ENCODE peak calls at places on chromosomes 6 and 20, in four cellular contexts. R is IMR-90, O is GM12864, K is heart left ventricle. V is an unnamed sample.

GRCh38 chr6:105821027-105821426 is 265.1 kb upstream of the PRDM1 start:
- DNase-seq in O (no peak), R (no peak), K (no peak), V (no peak)

GRCh38 chr6:106256201-106256968 is 69.2 kb downstream of the ATG5 start:
- DNase-seq in K (no peak), R (peak), O (no peak), V (no peak)

GRCh38 chr6:20816126-20816525 is 281.9 kb downstream of the CDKAL1 start:
- DNase-seq in O (no peak), K (no peak), R (no peak), V (no peak)

GRCh38 chr6:139967497-139967896 is 593.0 kb upstream of the CITED2 start:
- DNase-seq in R (peak), K (no peak), O (no peak), V (no peak)

GRCh38 chr20:17859616-17860232 is 108.9 kb downstream of the SNX5 start:
- DNase-seq in R (no peak), K (no peak), O (no peak), V (no peak)

GRCh38 chr6:79705456-79705995 is 74.4 kb downstream of the SH3BGRL2 start:
- DNase-seq in O (no peak), R (no peak), K (no peak), V (no peak)

GRCh38 chr20:45311589-45312211 is 3.6 kb upstream of the MATN4 start:
- DNase-seq in O (no peak), K (peak), R (peak), V (peak)

GRCh38 chr20:13338097-13338661 is 117.1 kb downstream of the ISM1 start:
- DNase-seq in K (no peak), R (no peak), O (no peak), V (no peak)

GRCh38 chr6:39243809-39244208 is 14.5 kb upstream of the KCNK5 start:
- DNase-seq in R (no peak), K (no peak), O (no peak), V (no peak)

GRCh38 chr6:161011509-161012480 is 20.2 kb downstream of the MAP3K4 start:
- DNase-seq in O (no peak), K (no peak), R (peak), V (no peak)

GRCh38 chr6:41356838-41357237 is 21.4 kb downstream of the NCR2 start:
- DNase-seq in R (no peak), K (no peak), O (no peak), V (no peak)

GRCh38 chr20:25217161-25218108 is 21.9 kb downstream of the ENTPD6 start:
- DNase-seq in O (no peak), R (no peak), K (no peak), V (no peak)

GRCh38 chr20:21835042-21835441 is 129.6 kb downstream of the PAX1 start:
- DNase-seq in R (no peak), O (no peak), K (no peak), V (no peak)

GRCh38 chr6:90103056-90103793 is 193.4 kb downstream of the BACH2 start:
- DNase-seq in R (no peak), K (no peak), O (peak), V (no peak)

GRCh38 chr6:148671085-148671484 is 75.7 kb upstream of the UST start:
- DNase-seq in R (no peak), K (no peak), O (no peak), V (no peak)

GRCh38 chr6:89281779-89282246 is 33.3 kb downstream of the GABRR2 start:
- DNase-seq in O (peak), R (peak), K (no peak), V (no peak)

GRCh38 chr20:43915209-43916072 is 789 bp downstream of the TOX2 start:
- DNase-seq in O (no peak), K (no peak), R (peak), V (no peak)

GRCh38 chr20:1010659-1011058 is 8.5 kb upstream of the RSPO4 start:
- DNase-seq in O (peak), K (no peak), R (no peak), V (no peak)

GRCh38 chr20:58297394-58297793 is 12.1 kb upstream of the RAB22A start:
- DNase-seq in K (no peak), R (no peak), O (no peak), V (no peak)

GRCh38 chr20:38284893-38285444 is 19.0 kb upstream of the BPI start:
- DNase-seq in R (no peak), O (no peak), K (no peak), V (no peak)

GRCh38 chr6:14804001-14804401 is 441.9 kb upstream of the JARID2 start:
- DNase-seq in K (no peak), R (no peak), O (no peak), V (no peak)

GRCh38 chr6:32529697-32530429 is at the start of gene HLA-DRB5:
- DNase-seq in R (no peak), K (no peak), O (peak), V (no peak)

GRCh38 chr20:9532069-9532809 is 17.8 kb downstream of the LAMP5 start:
- DNase-seq in K (no peak), O (no peak), R (no peak), V (no peak)

GRCh38 chr20:23009636-23010035 is 25.5 kb upstream of the SSTR4 start:
- DNase-seq in K (no peak), O (no peak), R (no peak), V (no peak)

GRCh38 chr6:35287671-35288396 is 9.8 kb upstream of the DEF6 start:
- DNase-seq in R (peak), K (no peak), O (no peak), V (no peak)

GRCh38 chr20:42741906-42742305 is 447.8 kb downstream of the PTPRT start:
- DNase-seq in K (no peak), R (no peak), O (no peak), V (no peak)

GRCh38 chr6:169190144-169190584 is 63.5 kb downstream of the THBS2 start:
- DNase-seq in O (no peak), K (peak), R (peak), V (no peak)

GRCh38 chr20:34922654-34923381 is 32.8 kb downstream of the GSS start:
- DNase-seq in O (no peak), K (no peak), R (peak), V (no peak)

GRCh38 chr6:1290805-1291204 is 21.1 kb upstream of the FOXQ1 start:
- DNase-seq in O (no peak), R (no peak), K (no peak), V (no peak)

GRCh38 chr6:33663727-33664449 is 42.8 kb downstream of the ITPR3 start:
- DNase-seq in R (no peak), K (peak), O (no peak), V (no peak)

GRCh38 chr6:33667072-33667471 is 44.4 kb downstream of the UQCC2 start:
- DNase-seq in O (no peak), R (no peak), K (peak), V (no peak)

GRCh38 chr6:33664506-33665057 is 43.5 kb downstream of the ITPR3 start:
- DNase-seq in O (no peak), K (no peak), R (no peak), V (no peak)

GRCh38 chr6:33667776-33668175 is 43.7 kb downstream of the UQCC2 start:
- DNase-seq in R (no peak), O (no peak), K (peak), V (no peak)

DNA sequence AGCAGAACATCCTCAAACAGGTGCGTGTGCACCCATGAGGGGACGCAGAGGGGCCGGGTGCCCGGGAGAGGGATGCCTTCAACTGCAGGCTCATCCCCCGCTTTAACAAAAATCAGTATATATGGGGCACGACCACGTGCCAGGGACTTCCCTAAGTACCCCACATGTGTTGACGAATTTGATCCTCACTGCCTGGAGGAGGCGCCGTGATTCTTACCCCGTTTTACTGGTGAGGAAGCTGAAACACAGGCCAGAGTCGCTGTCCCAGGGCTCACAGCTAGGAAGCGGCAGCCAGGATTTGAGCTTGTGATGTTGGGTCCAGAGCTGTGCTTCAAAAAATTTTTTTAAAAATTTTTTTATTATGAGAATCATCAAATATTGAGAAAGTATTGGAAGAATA is 44.8 kb downstream of the ITPR3 start:
- DNase-seq in O (no peak), K (peak), R (no peak), V (no peak)
- TF ChIP-seq CTCF in O (no peak), K (no peak), R (no peak), V (no peak)

DNA sequence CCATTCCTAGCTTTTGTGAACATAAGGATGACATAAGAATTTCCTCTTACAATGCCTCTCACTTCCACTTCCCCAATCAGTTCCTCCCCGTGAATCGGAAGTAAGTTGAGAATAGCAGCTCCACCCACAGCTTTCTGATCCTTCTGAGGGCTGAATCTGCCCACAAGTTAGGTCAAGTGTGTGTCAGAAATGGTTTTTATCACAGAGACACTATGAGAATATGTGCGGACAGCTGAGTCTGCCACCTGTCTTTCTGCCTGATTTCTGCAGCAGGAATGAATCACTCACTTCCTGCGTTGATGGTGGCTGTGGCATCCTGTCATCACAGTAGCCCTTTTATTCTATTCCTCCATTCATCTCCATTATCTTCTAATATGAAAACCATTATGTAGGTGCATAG is 70.2 kb downstream of the RIN2 start:
- DNase-seq in O (peak), K (no peak), R (peak), V (no peak)
- TF ChIP-seq CTCF in O (peak), K (peak), R (peak), V (no peak)

DNA sequence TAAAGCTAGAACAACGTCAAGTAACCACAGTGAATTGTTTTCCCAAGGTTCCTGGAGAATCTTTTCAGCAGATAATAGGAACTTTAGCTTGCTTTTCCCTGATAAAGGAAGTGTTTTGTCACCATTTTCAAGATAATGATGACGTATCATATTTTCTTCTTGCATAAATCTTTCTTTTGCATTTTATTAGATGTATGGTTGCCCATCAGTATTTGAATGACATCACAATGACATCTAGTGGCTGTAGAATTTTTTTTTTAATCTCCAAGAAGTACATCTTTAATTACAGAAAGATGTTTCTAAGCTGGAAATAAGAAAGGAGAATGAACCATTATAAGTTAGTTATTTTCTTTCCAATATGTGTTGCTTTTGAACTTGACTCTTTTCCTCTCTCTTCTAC is 83.0 kb downstream of the CENPW start:
- DNase-seq in K (no peak), O (no peak), R (no peak), V (no peak)
- TF ChIP-seq CTCF in K (no peak), O (no peak), R (no peak), V (no peak)

GRCh38 chr6:109379706-109380105 is 2.6 kb downstream of the CD164 start:
- DNase-seq in K (no peak), O (no peak), R (peak), V (no peak)

GRCh38 chr6:109382576-109383437 is 540 bp upstream of the CD164 start:
- DNase-seq in R (peak), K (peak), O (peak), V (peak)

GRCh38 chr6:109381007-109381746 is 1.1 kb downstream of the CD164 start:
- DNase-seq in K (no peak), O (no peak), R (peak), V (no peak)

GRCh38 chr6:109381747-109382575 is at the start of gene CD164:
- DNase-seq in O (peak), R (peak), K (peak), V (peak)

GRCh38 chr6:109383438-109383940 is 1.2 kb upstream of the CD164 start:
- DNase-seq in K (no peak), O (no peak), R (no peak), V (no peak)
- TF ChIP-seq CTCF in K (no peak), O (no peak), R (no peak), V (no peak)

DNA sequence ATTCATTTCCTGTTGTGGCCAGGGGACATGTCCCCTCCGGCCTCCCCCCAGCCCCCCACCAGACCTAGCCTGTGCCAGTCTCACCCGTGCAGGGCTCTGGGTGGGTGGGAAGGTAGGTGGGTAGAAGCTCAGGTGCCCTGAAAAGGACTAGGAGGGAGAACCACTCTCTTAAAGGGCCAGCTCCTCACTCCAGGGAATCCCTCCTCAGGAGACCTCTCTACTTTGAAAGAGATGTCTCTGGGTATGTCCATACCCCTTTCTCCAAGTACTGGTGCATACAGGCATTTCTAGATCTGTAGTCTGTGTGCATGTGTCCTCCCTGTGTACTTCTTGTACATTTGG is 60.8 kb upstream of the EPB41L1 start:
- DNase-seq in O (no peak), K (no peak), R (no peak), V (no peak)
- TF ChIP-seq CTCF in O (no peak), K (no peak), R (no peak), V (no peak)

GRCh38 chr20:11907621-11908020 is 10.1 kb upstream of the BTBD3 start:
- DNase-seq in K (no peak), O (no peak), R (peak), V (no peak)

GRCh38 chr20:11917663-11918062 is at the start of gene BTBD3:
- DNase-seq in R (peak), K (peak), O (no peak), V (no peak)

GRCh38 chr20:11906626-11907480 is 10.8 kb upstream of the BTBD3 start:
- DNase-seq in O (no peak), R (no peak), K (no peak), V (no peak)

GRCh38 chr20:11912664-11913415 is 4.9 kb upstream of the BTBD3 start:
- DNase-seq in O (no peak), K (no peak), R (no peak), V (no peak)

DNA sequence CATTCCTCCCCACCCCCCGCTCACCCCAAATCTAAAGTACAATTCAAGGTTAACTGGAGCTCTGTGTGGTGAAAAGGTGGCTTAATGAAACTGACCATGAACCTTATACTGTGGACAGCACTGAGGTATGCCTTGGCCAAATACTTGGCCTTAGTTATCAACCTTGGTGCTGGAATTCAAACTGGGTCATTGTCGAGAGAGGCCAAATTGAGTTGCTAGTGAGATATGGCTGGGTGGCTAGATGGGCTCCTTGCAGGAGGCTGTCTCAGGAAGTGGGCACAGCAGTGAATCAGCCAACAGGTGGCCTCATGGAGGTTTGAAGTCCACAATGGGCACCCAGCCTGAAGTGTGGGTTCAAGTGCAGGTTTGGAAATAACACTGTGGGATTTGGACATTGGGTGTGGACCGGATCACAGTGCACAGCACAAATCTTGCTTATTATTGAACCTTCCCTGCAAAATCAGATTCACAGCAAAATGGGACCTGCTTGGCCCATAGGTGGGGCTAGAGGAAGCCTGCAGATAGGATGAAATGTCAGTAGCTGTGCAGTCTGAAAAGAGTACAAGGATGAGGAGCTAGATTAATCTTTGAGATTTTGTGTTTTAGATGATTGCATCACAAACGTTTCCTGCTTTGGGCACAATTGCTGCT is 5.6 kb upstream of the BTBD3 start:
- DNase-seq in O (no peak), K (no peak), R (no peak), V (no peak)
- TF ChIP-seq CTCF in O (no peak), K (peak), R (peak), V (peak)

DNA sequence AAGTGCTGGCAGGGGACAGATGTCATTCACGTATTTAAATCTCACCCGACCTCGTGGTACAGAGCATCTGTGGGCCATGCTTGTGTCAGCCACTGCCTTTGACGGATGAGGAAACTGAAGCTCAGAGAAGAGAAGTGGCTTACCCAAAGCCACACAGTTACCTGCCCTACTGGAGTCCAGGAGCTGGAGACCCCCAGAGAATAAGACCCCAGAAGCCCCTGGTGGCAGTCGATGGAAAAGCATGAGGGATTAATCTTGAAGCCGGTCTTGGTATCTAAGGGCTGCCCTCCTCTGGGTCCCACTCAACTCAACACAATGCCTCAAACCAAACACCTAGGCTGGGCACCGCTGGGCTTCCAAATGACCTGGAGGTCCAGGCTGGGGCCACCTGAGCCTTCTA is 83.1 kb downstream of the GRM4 start:
- DNase-seq in O (no peak), K (no peak), R (no peak), V (no peak)
- TF ChIP-seq CTCF in O (peak), K (no peak), R (peak), V (peak)

DNA sequence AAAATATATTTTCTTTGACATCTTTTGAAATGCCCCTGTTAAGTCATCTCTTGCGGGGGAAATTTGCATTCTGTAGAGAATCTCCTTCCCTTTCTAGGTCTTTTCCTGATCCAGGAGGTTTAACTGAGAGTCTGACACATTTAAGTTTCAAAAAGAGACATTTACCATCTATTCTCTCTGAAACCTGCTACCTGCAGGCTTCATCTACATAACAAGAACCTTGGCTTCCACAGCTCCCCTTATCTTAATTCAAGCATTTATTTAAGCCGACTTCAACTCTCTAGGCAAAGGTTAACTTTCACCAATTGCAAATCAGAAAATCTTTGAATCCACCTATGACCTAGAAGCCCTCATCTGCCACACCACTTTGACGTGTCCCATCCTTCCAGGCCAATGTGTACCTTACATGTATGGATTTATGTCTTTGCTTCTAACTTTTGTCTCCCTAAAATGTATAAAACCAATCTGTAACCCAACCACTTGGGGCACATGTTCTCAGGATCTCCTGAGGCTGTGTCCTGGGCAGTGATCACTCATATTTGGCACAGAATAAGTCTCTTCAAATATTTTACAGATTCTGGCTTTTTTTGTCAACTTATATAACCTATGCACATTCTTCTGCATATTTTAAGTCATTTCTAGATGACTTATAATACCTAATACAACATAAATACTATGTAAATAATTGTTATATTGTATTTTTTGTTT is 666.7 kb downstream of the UTRN start:
- DNase-seq in R (no peak), O (no peak), K (no peak), V (no peak)
- TF ChIP-seq CTCF in R (no peak), O (no peak), K (no peak), V (no peak)